ENCODE peak calls at places on chromosome X, in seven cellular contexts. U, K, S, B, L, X and V are unnamed samples.

GRCh38 chrX:141176586-141177451 is at the start of gene LDOC1:
- DNase-seq in U (peak), K (peak), S (peak), B (peak), L (peak), X (no peak), V (peak)

GRCh38 chrX:30060718-30061117 is 154.6 kb upstream of the MAGEB2 start:
- DNase-seq in U (no peak), K (no peak), S (peak), B (peak), L (no peak), X (peak), V (peak)

GRCh38 chrX:51361251-51361650 is 28.6 kb downstream of the NUDT10 start:
- DNase-seq in U (no peak), K (no peak), S (no peak), B (no peak), L (no peak), X (no peak), V (no peak)

GRCh38 chrX:46628406-46629371 is 55.1 kb downstream of the CHST7 start:
- DNase-seq in U (no peak), K (no peak), S (no peak), B (no peak), L (peak), X (no peak), V (peak)

GRCh38 chrX:134604701-134605271 is 53.5 kb downstream of the PLAC1 start:
- DNase-seq in U (no peak), K (no peak), S (no peak), B (peak), L (peak), X (peak), V (peak)

GRCh38 chrX:69372435-69372834 is 131.7 kb upstream of the NALF2 start:
- DNase-seq in U (no peak), K (no peak), S (no peak), B (no peak), L (no peak), X (no peak), V (no peak)

GRCh38 chrX:125293792-125294780 is 25.6 kb upstream of the TEX13C start:
- DNase-seq in U (no peak), K (no peak), S (no peak), B (peak), L (no peak), X (no peak), V (no peak)

GRCh38 chrX:129945131-129945530 is 37.3 kb upstream of the BCORL1 start:
- DNase-seq in U (no peak), K (no peak), S (no peak), B (peak), L (peak), X (no peak), V (no peak)

GRCh38 chrX:110178179-110178865 is 139.6 kb downstream of the AMMECR1 start:
- DNase-seq in U (no peak), K (no peak), S (no peak), B (no peak), L (no peak), X (no peak), V (no peak)

GRCh38 chrX:12951590-12951965 is 23.3 kb upstream of the TMSB4X start:
- DNase-seq in U (no peak), K (no peak), S (no peak), B (no peak), L (no peak), X (no peak), V (no peak)

GRCh38 chrX:153974003-153974725 is 1.6 kb downstream of the TMEM187 start:
- DNase-seq in U (no peak), K (no peak), S (no peak), B (no peak), L (no peak), X (no peak), V (no peak)

GRCh38 chrX:153338836-153339235 is 4.9 kb downstream of the ZNF275 start:
- DNase-seq in U (no peak), K (no peak), S (no peak), B (no peak), L (no peak), X (no peak), V (no peak)